ENCODE peak calls at places on chromosomes 5 and 9, in nine cellular contexts. One of them, this sample, is unnamed.

GRCh38 chr9:121399883-121400607 is 30.0 kb upstream of the STOM start:
- DNase-seq in stimulated activated naive CD8-positive, alpha-beta T cell treated with anti-CD3 and anti-CD28 coated beads, Interleukin-15, amount 100 ng/mL, for 72 hours: peak; percentile 5
- DNase-seq in smooth muscle cell of the brain vasculature: peak; percentile 57
- DNase-seq in SIG-M5: no peak
- DNase-seq in lower lobe of right lung: no peak
- DNase-seq in activated naive CD4-positive, alpha-beta T cell treated with anti-CD3 and anti-CD28 coated beads, Interleukin-2, amount 10 ng/mL, durations not matched to agents 7 days and 5 days: no peak
- DNase-seq in activated CD4-positive, alpha-beta T cell treated with anti-CD3 and anti-CD28 coated beads, Interleukin-2, amount 50 U/mL, for 4 hours: no peak
- DNase-seq in IMR-90: peak; percentile 86
- DNase-seq in mesenteric fat pad: no peak
- DNase-seq in this sample: peak; percentile 34

GRCh38 chr5:87729786-87730185 is 317.1 kb upstream of the CCNH start:
- DNase-seq in stimulated activated naive CD8-positive, alpha-beta T cell treated with anti-CD3 and anti-CD28 coated beads, Interleukin-15, amount 100 ng/mL, for 72 hours: no peak
- DNase-seq in mesenteric fat pad: no peak
- DNase-seq in SIG-M5: no peak
- DNase-seq in lower lobe of right lung: no peak
- DNase-seq in activated naive CD4-positive, alpha-beta T cell treated with anti-CD3 and anti-CD28 coated beads, Interleukin-2, amount 10 ng/mL, durations not matched to agents 7 days and 5 days: no peak
- DNase-seq in IMR-90: no peak
- DNase-seq in activated CD4-positive, alpha-beta T cell treated with anti-CD3 and anti-CD28 coated beads, Interleukin-2, amount 50 U/mL, for 4 hours: no peak
- DNase-seq in smooth muscle cell of the brain vasculature: no peak
- DNase-seq in this sample: no peak

GRCh38 chr5:126416266-126416925 is 6.8 kb upstream of the GRAMD2B start:
- DNase-seq in smooth muscle cell of the brain vasculature: no peak
- DNase-seq in mesenteric fat pad: no peak
- DNase-seq in activated CD4-positive, alpha-beta T cell treated with anti-CD3 and anti-CD28 coated beads, Interleukin-2, amount 50 U/mL, for 4 hours: no peak
- DNase-seq in activated naive CD4-positive, alpha-beta T cell treated with anti-CD3 and anti-CD28 coated beads, Interleukin-2, amount 10 ng/mL, durations not matched to agents 7 days and 5 days: no peak
- DNase-seq in stimulated activated naive CD8-positive, alpha-beta T cell treated with anti-CD3 and anti-CD28 coated beads, Interleukin-15, amount 100 ng/mL, for 72 hours: no peak
- DNase-seq in SIG-M5: no peak
- DNase-seq in IMR-90: no peak
- DNase-seq in lower lobe of right lung: no peak
- DNase-seq in this sample: no peak

GRCh38 chr9:2120926-2121689 is 106.0 kb downstream of the SMARCA2 start:
- DNase-seq in activated CD4-positive, alpha-beta T cell treated with anti-CD3 and anti-CD28 coated beads, Interleukin-2, amount 50 U/mL, for 4 hours: no peak
- DNase-seq in smooth muscle cell of the brain vasculature: no peak
- DNase-seq in activated naive CD4-positive, alpha-beta T cell treated with anti-CD3 and anti-CD28 coated beads, Interleukin-2, amount 10 ng/mL, durations not matched to agents 7 days and 5 days: no peak
- DNase-seq in lower lobe of right lung: no peak
- DNase-seq in SIG-M5: no peak
- DNase-seq in IMR-90: peak; percentile 56
- DNase-seq in stimulated activated naive CD8-positive, alpha-beta T cell treated with anti-CD3 and anti-CD28 coated beads, Interleukin-15, amount 100 ng/mL, for 72 hours: no peak
- DNase-seq in mesenteric fat pad: no peak
- DNase-seq in this sample: no peak

GRCh38 chr9:72871685-72872084 is 81.2 kb downstream of the ALDH1A1 start:
- DNase-seq in smooth muscle cell of the brain vasculature: no peak
- DNase-seq in stimulated activated naive CD8-positive, alpha-beta T cell treated with anti-CD3 and anti-CD28 coated beads, Interleukin-15, amount 100 ng/mL, for 72 hours: no peak
- DNase-seq in mesenteric fat pad: no peak
- DNase-seq in activated naive CD4-positive, alpha-beta T cell treated with anti-CD3 and anti-CD28 coated beads, Interleukin-2, amount 10 ng/mL, durations not matched to agents 7 days and 5 days: no peak
- DNase-seq in SIG-M5: no peak
- DNase-seq in activated CD4-positive, alpha-beta T cell treated with anti-CD3 and anti-CD28 coated beads, Interleukin-2, amount 50 U/mL, for 4 hours: no peak
- DNase-seq in IMR-90: peak; percentile 1
- DNase-seq in lower lobe of right lung: no peak
- DNase-seq in this sample: no peak

GRCh38 chr5:160926428-160926827 is 74.4 kb upstream of the ATP10B start:
- DNase-seq in mesenteric fat pad: no peak
- DNase-seq in activated naive CD4-positive, alpha-beta T cell treated with anti-CD3 and anti-CD28 coated beads, Interleukin-2, amount 10 ng/mL, durations not matched to agents 7 days and 5 days: no peak
- DNase-seq in smooth muscle cell of the brain vasculature: no peak
- DNase-seq in lower lobe of right lung: peak; percentile 50
- DNase-seq in stimulated activated naive CD8-positive, alpha-beta T cell treated with anti-CD3 and anti-CD28 coated beads, Interleukin-15, amount 100 ng/mL, for 72 hours: no peak
- DNase-seq in IMR-90: no peak
- DNase-seq in SIG-M5: no peak
- DNase-seq in activated CD4-positive, alpha-beta T cell treated with anti-CD3 and anti-CD28 coated beads, Interleukin-2, amount 50 U/mL, for 4 hours: no peak
- DNase-seq in this sample: no peak

GRCh38 chr9:3863686-3864085 is 337.9 kb upstream of the RFX3 start:
- DNase-seq in lower lobe of right lung: no peak
- DNase-seq in activated naive CD4-positive, alpha-beta T cell treated with anti-CD3 and anti-CD28 coated beads, Interleukin-2, amount 10 ng/mL, durations not matched to agents 7 days and 5 days: no peak
- DNase-seq in stimulated activated naive CD8-positive, alpha-beta T cell treated with anti-CD3 and anti-CD28 coated beads, Interleukin-15, amount 100 ng/mL, for 72 hours: no peak
- DNase-seq in mesenteric fat pad: no peak
- DNase-seq in SIG-M5: no peak
- DNase-seq in smooth muscle cell of the brain vasculature: no peak
- DNase-seq in activated CD4-positive, alpha-beta T cell treated with anti-CD3 and anti-CD28 coated beads, Interleukin-2, amount 50 U/mL, for 4 hours: no peak
- DNase-seq in IMR-90: peak; percentile 24
- DNase-seq in this sample: no peak

GRCh38 chr9:111920531-111920930 is 23.9 kb downstream of the UGCG start:
- DNase-seq in stimulated activated naive CD8-positive, alpha-beta T cell treated with anti-CD3 and anti-CD28 coated beads, Interleukin-15, amount 100 ng/mL, for 72 hours: no peak
- DNase-seq in lower lobe of right lung: no peak
- DNase-seq in mesenteric fat pad: no peak
- DNase-seq in activated naive CD4-positive, alpha-beta T cell treated with anti-CD3 and anti-CD28 coated beads, Interleukin-2, amount 10 ng/mL, durations not matched to agents 7 days and 5 days: no peak
- DNase-seq in activated CD4-positive, alpha-beta T cell treated with anti-CD3 and anti-CD28 coated beads, Interleukin-2, amount 50 U/mL, for 4 hours: no peak
- DNase-seq in SIG-M5: no peak
- DNase-seq in IMR-90: no peak
- DNase-seq in smooth muscle cell of the brain vasculature: no peak
- DNase-seq in this sample: no peak

GRCh38 chr5:174571662-174572397 is 152.6 kb upstream of the MSX2 start:
- DNase-seq in activated CD4-positive, alpha-beta T cell treated with anti-CD3 and anti-CD28 coated beads, Interleukin-2, amount 50 U/mL, for 4 hours: no peak
- DNase-seq in mesenteric fat pad: no peak
- DNase-seq in smooth muscle cell of the brain vasculature: peak; percentile 97
- DNase-seq in stimulated activated naive CD8-positive, alpha-beta T cell treated with anti-CD3 and anti-CD28 coated beads, Interleukin-15, amount 100 ng/mL, for 72 hours: no peak
- DNase-seq in SIG-M5: no peak
- DNase-seq in IMR-90: peak; percentile 98
- DNase-seq in lower lobe of right lung: no peak
- DNase-seq in activated naive CD4-positive, alpha-beta T cell treated with anti-CD3 and anti-CD28 coated beads, Interleukin-2, amount 10 ng/mL, durations not matched to agents 7 days and 5 days: no peak
- DNase-seq in this sample: peak; percentile 78

GRCh38 chr5:149932445-149933350 is 11.9 kb downstream of the PDE6A start:
- DNase-seq in SIG-M5: no peak
- DNase-seq in IMR-90: no peak
- DNase-seq in activated CD4-positive, alpha-beta T cell treated with anti-CD3 and anti-CD28 coated beads, Interleukin-2, amount 50 U/mL, for 4 hours: no peak
- DNase-seq in stimulated activated naive CD8-positive, alpha-beta T cell treated with anti-CD3 and anti-CD28 coated beads, Interleukin-15, amount 100 ng/mL, for 72 hours: no peak
- DNase-seq in smooth muscle cell of the brain vasculature: no peak
- DNase-seq in mesenteric fat pad: no peak
- DNase-seq in lower lobe of right lung: no peak
- DNase-seq in activated naive CD4-positive, alpha-beta T cell treated with anti-CD3 and anti-CD28 coated beads, Interleukin-2, amount 10 ng/mL, durations not matched to agents 7 days and 5 days: no peak
- DNase-seq in this sample: no peak

GRCh38 chr5:181259283-181259682 is 1.7 kb downstream of the TRIM52 start:
- DNase-seq in lower lobe of right lung: no peak
- DNase-seq in SIG-M5: no peak
- DNase-seq in IMR-90: no peak
- DNase-seq in stimulated activated naive CD8-positive, alpha-beta T cell treated with anti-CD3 and anti-CD28 coated beads, Interleukin-15, amount 100 ng/mL, for 72 hours: no peak
- DNase-seq in smooth muscle cell of the brain vasculature: no peak
- DNase-seq in activated CD4-positive, alpha-beta T cell treated with anti-CD3 and anti-CD28 coated beads, Interleukin-2, amount 50 U/mL, for 4 hours: no peak
- DNase-seq in activated naive CD4-positive, alpha-beta T cell treated with anti-CD3 and anti-CD28 coated beads, Interleukin-2, amount 10 ng/mL, durations not matched to agents 7 days and 5 days: no peak
- DNase-seq in mesenteric fat pad: no peak
- DNase-seq in this sample: no peak

GRCh38 chr9:78115073-78115472 is 83.5 kb upstream of the GNAQ start:
- DNase-seq in IMR-90: no peak
- DNase-seq in activated CD4-positive, alpha-beta T cell treated with anti-CD3 and anti-CD28 coated beads, Interleukin-2, amount 50 U/mL, for 4 hours: no peak
- DNase-seq in mesenteric fat pad: no peak
- DNase-seq in SIG-M5: no peak
- DNase-seq in stimulated activated naive CD8-positive, alpha-beta T cell treated with anti-CD3 and anti-CD28 coated beads, Interleukin-15, amount 100 ng/mL, for 72 hours: no peak
- DNase-seq in smooth muscle cell of the brain vasculature: no peak
- DNase-seq in lower lobe of right lung: no peak
- DNase-seq in activated naive CD4-positive, alpha-beta T cell treated with anti-CD3 and anti-CD28 coated beads, Interleukin-2, amount 10 ng/mL, durations not matched to agents 7 days and 5 days: no peak
- DNase-seq in this sample: no peak

This sample was measured in brain pericyte.